ENCODE peak calls at places on chromosomes 5 and 9, in nine cellular contexts. J is transverse colon, A is osteocyte, O is astrocyte of the spinal cord, V is A549, S is left ventricle myocardium inferior, H is dorsolateral prefrontal cortex, T is type B pancreatic cell, Y is cardiac fibroblast. B is an unnamed sample.

GRCh38 chr5:35202319-35203111 is 27.8 kb downstream of the PRLR start:
- DNase-seq in J (peak; percentile 51), A (no peak), O (peak; percentile 42), V (peak; percentile 58), S (peak; percentile 29), H (no peak), T (no peak), Y (peak; percentile 52), B (peak; percentile 74)

GRCh38 chr9:134053941-134054761 is 13.7 kb downstream of the BRD3 start:
- DNase-seq in J (peak; percentile 5), A (no peak), O (no peak), V (no peak), S (peak; percentile 10), H (peak; percentile 22), T (no peak), Y (no peak), B (no peak)

GRCh38 chr9:81573415-81574321 is 115.7 kb downstream of the TLE1 start:
- DNase-seq in J (no peak), A (no peak), O (no peak), V (no peak), S (no peak), H (no peak), T (no peak), Y (no peak), B (no peak)

GRCh38 chr5:131392461-131393095 is 128.7 kb downstream of the CDC42SE2 start:
- DNase-seq in J (no peak), A (no peak), O (no peak), V (no peak), S (no peak), H (no peak), T (no peak), Y (no peak), B (no peak)

GRCh38 chr9:80285325-80285724 is 713.6 kb downstream of the TLE4 start:
- DNase-seq in J (no peak), A (no peak), O (peak; percentile 12), V (no peak), S (no peak), H (no peak), T (no peak), Y (peak; percentile 1), B (peak; percentile 54)

GRCh38 chr5:38657020-38657419 is 100.6 kb upstream of the LIFR start:
- DNase-seq in J (no peak), A (no peak), O (no peak), V (no peak), S (no peak), H (no peak), T (no peak), Y (no peak), B (no peak)

GRCh38 chr5:67100301-67100700 is 96.3 kb downstream of the CD180 start:
- DNase-seq in J (no peak), A (no peak), O (no peak), V (no peak), S (no peak), H (no peak), T (no peak), Y (no peak), B (no peak)

GRCh38 chr9:92328225-92328624 is 2.5 kb downstream of the CENPP start:
- DNase-seq in J (no peak), A (no peak), O (peak; percentile 68), V (peak; percentile 59), S (no peak), H (no peak), T (no peak), Y (peak; percentile 70), B (peak; percentile 51)

GRCh38 chr9:119726035-119726434 is 356.8 kb upstream of the BRINP1 start:
- DNase-seq in J (no peak), A (no peak), O (no peak), V (no peak), S (no peak), H (no peak), T (no peak), Y (no peak), B (no peak)

GRCh38 chr9:96344458-96345180 is 38.9 kb downstream of the SLC35D2 start:
- DNase-seq in J (peak; percentile 48), A (no peak), O (peak; percentile 94), V (peak; percentile 90), S (peak; percentile 19), H (no peak), T (no peak), Y (peak; percentile 98), B (peak; percentile 80)

GRCh38 chr9:134372621-134373267 is 46.5 kb downstream of the RXRA start:
- DNase-seq in J (peak; percentile 44), A (no peak), O (no peak), V (no peak), S (peak; percentile 65), H (no peak), T (no peak), Y (peak; percentile 27), B (peak; percentile 82)

GRCh38 chr9:125696106-125696647 is 10.8 kb downstream of the MAPKAP1 start:
- DNase-seq in J (no peak), A (no peak), O (no peak), V (no peak), S (no peak), H (no peak), T (no peak), Y (no peak), B (no peak)

GRCh38 chr9:127976498-127976897 is 4.3 kb downstream of the EEIG1 start:
- DNase-seq in J (peak; percentile 77), A (no peak), O (no peak), V (no peak), S (no peak), H (peak; percentile 36), T (no peak), Y (no peak), B (no peak)

GRCh38 chr5:53971096-53971495 is 339.3 kb downstream of the ARL15 start:
- DNase-seq in J (no peak), A (no peak), O (no peak), V (no peak), S (no peak), H (no peak), T (no peak), Y (peak; percentile 39), B (no peak)

GRCh38 chr5:53970510-53970909 is 339.9 kb downstream of the ARL15 start:
- DNase-seq in J (no peak), A (no peak), O (no peak), V (no peak), S (no peak), H (no peak), T (no peak), Y (no peak), B (no peak)

GRCh38 chr5:53974021-53974420 is 336.4 kb downstream of the ARL15 start:
- DNase-seq in J (no peak), A (no peak), O (no peak), V (no peak), S (no peak), H (no peak), T (no peak), Y (no peak), B (no peak)

GRCh38 chr5:53971566-53971965 is 338.8 kb downstream of the ARL15 start:
- DNase-seq in J (no peak), A (no peak), O (no peak), V (no peak), S (no peak), H (no peak), T (no peak), Y (peak; percentile 66), B (no peak)

GRCh38 chr5:53972314-53972713 is 338.1 kb downstream of the ARL15 start:
- DNase-seq in J (no peak), A (no peak), O (no peak), V (no peak), S (no peak), H (no peak), T (no peak), Y (no peak), B (no peak)
- TF ChIP-seq CTCF in J (no peak), A (no peak), O (no peak), V (no peak), S (no peak), H (no peak), T (no peak), Y (no peak), B (no peak)

DNA sequence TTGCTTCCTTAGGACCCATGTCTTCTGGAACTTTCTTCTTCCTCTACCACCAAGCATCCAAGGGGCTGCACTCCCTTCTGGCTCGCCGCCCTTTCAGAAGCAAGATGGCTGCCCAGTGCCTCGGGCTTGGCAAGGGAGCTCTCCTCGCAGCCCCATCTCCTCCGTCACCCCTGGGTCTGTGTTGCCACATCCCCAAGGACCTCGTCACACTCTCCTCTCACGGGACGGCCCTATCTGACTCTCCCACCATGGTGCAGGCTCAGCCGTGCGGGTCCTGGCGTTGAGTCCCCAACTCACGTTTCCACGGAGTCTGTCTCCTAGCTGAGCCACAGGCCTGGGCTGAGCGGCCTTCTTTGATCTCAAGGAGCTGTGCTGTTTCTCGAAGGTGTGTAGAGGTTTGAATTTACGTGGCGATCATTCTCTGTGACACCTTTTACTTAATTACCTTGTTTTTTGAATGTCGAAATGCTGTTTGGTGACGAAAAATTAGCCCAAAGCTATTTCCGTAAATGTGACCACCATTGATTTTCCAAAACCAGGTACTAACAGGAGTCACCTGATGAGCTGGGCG is 15.0 kb upstream of the SCGB3A1 start:
- DNase-seq in J (no peak), A (no peak), O (no peak), V (no peak), S (no peak), H (no peak), T (no peak), Y (no peak), B (no peak)
- TF ChIP-seq CTCF in J (no peak), A (no peak), O (no peak), V (no peak), S (no peak), H (no peak), T (peak; percentile 12), Y (no peak), B (no peak)

GRCh38 chr9:136925414-136926153 is 19.0 kb downstream of the FBXW5 start:
- DNase-seq in J (no peak), A (no peak), O (no peak), V (no peak), S (peak; percentile 58), H (no peak), T (peak; percentile 66), Y (no peak), B (no peak)
- TF ChIP-seq CTCF in J (no peak), A (no peak), O (peak; percentile 3), V (no peak), S (peak; percentile 32), H (no peak), T (peak; percentile 24), Y (no peak), B (no peak)

DNA sequence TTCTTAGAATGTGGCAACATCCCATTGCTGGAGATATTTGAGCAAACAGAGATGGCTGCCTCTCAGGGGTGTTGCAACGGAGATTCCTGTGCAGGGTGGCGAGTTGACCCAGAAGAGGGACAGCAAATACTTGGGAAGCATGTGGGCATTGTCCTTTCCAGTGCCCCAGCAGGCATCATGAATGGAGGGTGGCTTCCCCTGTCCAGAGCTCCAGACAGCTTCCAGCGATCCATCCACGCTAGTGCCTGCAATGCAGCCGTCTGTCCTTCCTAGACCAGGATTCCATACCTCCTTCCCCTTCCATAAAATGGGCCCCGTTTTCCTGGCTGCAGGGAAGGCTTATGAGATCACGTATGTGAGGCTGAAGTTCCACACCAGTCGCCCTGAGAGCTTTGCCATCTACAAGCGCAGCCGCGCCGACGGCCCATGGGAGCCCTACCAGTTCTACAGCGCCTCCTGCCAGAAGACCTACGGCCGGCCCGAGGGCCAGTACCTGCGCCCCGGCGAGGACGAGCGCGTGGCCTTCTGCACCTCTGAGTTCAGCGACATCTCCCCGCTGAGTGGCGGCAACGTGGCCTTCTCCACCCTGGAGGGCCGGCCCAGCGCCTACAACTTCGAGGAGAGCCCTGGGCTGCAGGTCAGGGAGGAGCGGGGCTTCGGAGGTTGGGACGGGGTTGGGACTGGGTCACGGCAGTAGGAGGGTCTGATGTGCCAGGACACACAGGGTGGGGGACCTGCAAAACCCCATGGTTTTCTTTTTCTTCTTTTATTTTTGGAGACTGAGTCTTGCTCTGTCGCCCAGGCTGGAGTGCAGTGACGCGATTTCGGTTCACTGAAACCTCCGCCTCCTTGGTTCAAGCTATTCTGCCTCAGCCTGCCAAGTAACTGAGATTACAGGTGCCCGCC is 17.2 kb downstream of the LAMC3 start:
- DNase-seq in J (no peak), A (no peak), O (no peak), V (no peak), S (no peak), H (no peak), T (no peak), Y (no peak), B (no peak)
- TF ChIP-seq CTCF in J (no peak), A (no peak), O (no peak), V (no peak), S (no peak), H (no peak), T (no peak), Y (no peak), B (no peak)